ENCODE peak calls at places on chromosomes 1 and 21, in nine cellular contexts. S, M, G, O, B, P, X, N and Q are unnamed samples.

GRCh38 chr1:70874826-70875225 is 172.8 kb downstream of the PTGER3 start:
- DNase-seq in S (no peak), M (no peak), G (no peak), O (no peak), B (no peak), P (no peak), X (no peak), N (no peak), Q (no peak)

GRCh38 chr1:31335007-31335406 is 37.9 kb downstream of the FABP3 start:
- DNase-seq in S (no peak), M (no peak), G (no peak), O (no peak), B (peak), P (no peak), X (no peak), N (no peak), Q (no peak)

GRCh38 chr1:117820694-117821381 is 108.6 kb downstream of the GDAP2 start:
- DNase-seq in S (no peak), M (no peak), G (peak), O (no peak), B (peak), P (no peak), X (no peak), N (no peak), Q (peak)

GRCh38 chr1:64073705-64074104 is 129.7 kb upstream of the UBE2U start:
- DNase-seq in S (no peak), M (peak), G (no peak), O (no peak), B (no peak), P (no peak), X (no peak), N (no peak), Q (no peak)

GRCh38 chr1:155083865-155084721 is 5.5 kb downstream of the EFNA3 start:
- DNase-seq in S (no peak), M (peak), G (peak), O (no peak), B (no peak), P (no peak), X (peak), N (no peak), Q (peak)

GRCh38 chr1:159014003-159014571 is 4.4 kb downstream of the IFI16 start:
- DNase-seq in S (no peak), M (no peak), G (no peak), O (no peak), B (no peak), P (no peak), X (no peak), N (no peak), Q (no peak)

GRCh38 chr1:229030642-229031390 is 240.1 kb upstream of the RAB4A start:
- DNase-seq in S (no peak), M (no peak), G (no peak), O (no peak), B (no peak), P (no peak), X (no peak), N (no peak), Q (no peak)

GRCh38 chr1:39110325-39110851 is 84.2 kb downstream of the NDUFS5 start:
- DNase-seq in S (no peak), M (no peak), G (no peak), O (no peak), B (peak), P (no peak), X (no peak), N (peak), Q (no peak)

GRCh38 chr1:181062800-181063428 is 25.6 kb upstream of the IER5 start:
- DNase-seq in S (peak), M (no peak), G (peak), O (no peak), B (no peak), P (no peak), X (no peak), N (no peak), Q (no peak)

GRCh38 chr1:40907899-40908298 is 45.7 kb upstream of the CITED4 start:
- DNase-seq in S (no peak), M (no peak), G (no peak), O (no peak), B (no peak), P (no peak), X (no peak), N (no peak), Q (no peak)

GRCh38 chr1:14924455-14925325 is 228.9 kb upstream of the TMEM51 start:
- DNase-seq in S (peak), M (peak), G (no peak), O (peak), B (peak), P (peak), X (peak), N (peak), Q (peak)

GRCh38 chr1:72397786-72398185 is 115.4 kb upstream of the NEGR1 start:
- DNase-seq in S (no peak), M (peak), G (no peak), O (no peak), B (peak), P (no peak), X (no peak), N (no peak), Q (peak)

GRCh38 chr1:117087686-117088085 is 27.6 kb downstream of the TTF2 start:
- DNase-seq in S (no peak), M (no peak), G (no peak), O (no peak), B (no peak), P (no peak), X (no peak), N (peak), Q (no peak)

GRCh38 chr1:98794196-98794886 is 132.8 kb downstream of the SNX7 start:
- DNase-seq in S (no peak), M (peak), G (no peak), O (no peak), B (peak), P (no peak), X (no peak), N (peak), Q (no peak)

GRCh38 chr1:212485895-212486590 is 53.3 kb downstream of the NENF start:
- DNase-seq in S (peak), M (peak), G (peak), O (no peak), B (peak), P (peak), X (no peak), N (peak), Q (peak)

GRCh38 chr1:246600579-246600978 is 34.3 kb downstream of the CNST start:
- DNase-seq in S (no peak), M (no peak), G (no peak), O (no peak), B (no peak), P (no peak), X (no peak), N (no peak), Q (no peak)

GRCh38 chr1:246427611-246428010 is 79.5 kb downstream of the SMYD3 start:
- DNase-seq in S (no peak), M (no peak), G (no peak), O (no peak), B (peak), P (no peak), X (no peak), N (no peak), Q (no peak)

GRCh38 chr1:96559181-96559580 is 162.4 kb upstream of the PTBP2 start:
- DNase-seq in S (no peak), M (no peak), G (no peak), O (no peak), B (no peak), P (no peak), X (no peak), N (no peak), Q (no peak)

GRCh38 chr1:113835686-113836290 is 23.5 kb upstream of the RSBN1 start:
- DNase-seq in S (no peak), M (no peak), G (no peak), O (no peak), B (peak), P (no peak), X (no peak), N (no peak), Q (no peak)

GRCh38 chr1:184152502-184152901 is 101.0 kb downstream of the TSEN15 start:
- DNase-seq in S (peak), M (no peak), G (no peak), O (no peak), B (peak), P (no peak), X (peak), N (peak), Q (peak)

GRCh38 chr1:12539705-12540579 is 78.1 kb downstream of the DHRS3 start:
- DNase-seq in S (peak), M (no peak), G (peak), O (no peak), B (peak), P (peak), X (peak), N (peak), Q (peak)

GRCh38 chr1:30028939-30029338 is 694.4 kb downstream of the MATN1 start:
- DNase-seq in S (no peak), M (no peak), G (no peak), O (no peak), B (no peak), P (peak), X (no peak), N (no peak), Q (no peak)

GRCh38 chr1:20008391-20008841 is 29.0 kb upstream of the PLA2G2A start:
- DNase-seq in S (no peak), M (peak), G (no peak), O (no peak), B (peak), P (no peak), X (peak), N (peak), Q (peak)

GRCh38 chr1:222785553-222785952 is 29.3 kb upstream of the DISP1 start:
- DNase-seq in S (no peak), M (no peak), G (no peak), O (no peak), B (no peak), P (no peak), X (no peak), N (no peak), Q (no peak)

GRCh38 chr21:43269981-43270670 is 101.3 kb downstream of the CRYAA start:
- DNase-seq in S (peak), M (no peak), G (no peak), O (peak), B (no peak), P (no peak), X (no peak), N (no peak), Q (peak)

GRCh38 chr1:152110860-152111514 is 4.3 kb downstream of the TCHH start:
- DNase-seq in S (peak), M (peak), G (no peak), O (peak), B (peak), P (no peak), X (peak), N (peak), Q (peak)

GRCh38 chr1:193566735-193567134 is 380.3 kb upstream of the B3GALT2 start:
- DNase-seq in S (no peak), M (no peak), G (no peak), O (no peak), B (no peak), P (no peak), X (no peak), N (no peak), Q (no peak)

GRCh38 chr21:45363921-45364463 is 41.0 kb upstream of the COL18A1 start:
- DNase-seq in S (peak), M (peak), G (peak), O (no peak), B (peak), P (peak), X (peak), N (peak), Q (peak)

GRCh38 chr1:232012773-232013386 is 386.3 kb downstream of the DISC1 start:
- DNase-seq in S (peak), M (no peak), G (peak), O (no peak), B (peak), P (no peak), X (peak), N (peak), Q (peak)

GRCh38 chr1:23585321-23586022 is 26.2 kb upstream of the ID3 start:
- DNase-seq in S (peak), M (no peak), G (peak), O (peak), B (peak), P (no peak), X (peak), N (no peak), Q (no peak)

GRCh38 chr1:168179411-168180147 is 817 bp downstream of the TIPRL start:
- DNase-seq in S (no peak), M (peak), G (no peak), O (no peak), B (peak), P (no peak), X (no peak), N (no peak), Q (no peak)

GRCh38 chr1:232211149-232211548 is 418.8 kb downstream of the SIPA1L2 start:
- DNase-seq in S (no peak), M (no peak), G (no peak), O (no peak), B (no peak), P (no peak), X (no peak), N (no peak), Q (no peak)

GRCh38 chr1:192747305-192747704 is 61.5 kb upstream of the RGS2 start:
- DNase-seq in S (no peak), M (no peak), G (no peak), O (no peak), B (peak), P (no peak), X (no peak), N (no peak), Q (no peak)

GRCh38 chr1:26531651-26532131 is 2.1 kb downstream of the RPS6KA1 start:
- DNase-seq in S (no peak), M (no peak), G (no peak), O (no peak), B (no peak), P (no peak), X (no peak), N (peak), Q (no peak)

GRCh38 chr1:16038620-16038912 is 5.0 kb upstream of the CLCNKB start:
- DNase-seq in S (no peak), M (no peak), G (no peak), O (no peak), B (no peak), P (no peak), X (no peak), N (no peak), Q (no peak)

GRCh38 chr1:17075470-17076255 is 21.8 kb upstream of the SDHB start:
- DNase-seq in S (no peak), M (no peak), G (no peak), O (peak), B (no peak), P (no peak), X (no peak), N (no peak), Q (no peak)

GRCh38 chr21:33908760-33909159 is 6.8 kb downstream of the ATP5PO start:
- DNase-seq in S (no peak), M (no peak), G (no peak), O (no peak), B (no peak), P (no peak), X (no peak), N (no peak), Q (no peak)
- H3K4me3 ChIP-seq in S (no peak), M (no peak), G (no peak), O (no peak), B (no peak), P (no peak), X (no peak), N (no peak), Q (no peak)

GRCh38 chr1:94937820-94938219 is 10.9 kb upstream of the CNN3 start:
- DNase-seq in S (no peak), M (no peak), G (no peak), O (no peak), B (no peak), P (no peak), X (no peak), N (no peak), Q (no peak)

GRCh38 chr1:94940738-94941137 is 13.8 kb upstream of the CNN3 start:
- DNase-seq in S (no peak), M (no peak), G (no peak), O (no peak), B (no peak), P (no peak), X (no peak), N (no peak), Q (no peak)

GRCh38 chr1:94936861-94937620 is 10.1 kb upstream of the CNN3 start:
- DNase-seq in S (no peak), M (no peak), G (no peak), O (no peak), B (peak), P (no peak), X (no peak), N (no peak), Q (no peak)

GRCh38 chr1:94947453-94947852 is 20.5 kb upstream of the CNN3 start:
- DNase-seq in S (no peak), M (no peak), G (no peak), O (no peak), B (peak), P (no peak), X (no peak), N (no peak), Q (no peak)

DNA sequence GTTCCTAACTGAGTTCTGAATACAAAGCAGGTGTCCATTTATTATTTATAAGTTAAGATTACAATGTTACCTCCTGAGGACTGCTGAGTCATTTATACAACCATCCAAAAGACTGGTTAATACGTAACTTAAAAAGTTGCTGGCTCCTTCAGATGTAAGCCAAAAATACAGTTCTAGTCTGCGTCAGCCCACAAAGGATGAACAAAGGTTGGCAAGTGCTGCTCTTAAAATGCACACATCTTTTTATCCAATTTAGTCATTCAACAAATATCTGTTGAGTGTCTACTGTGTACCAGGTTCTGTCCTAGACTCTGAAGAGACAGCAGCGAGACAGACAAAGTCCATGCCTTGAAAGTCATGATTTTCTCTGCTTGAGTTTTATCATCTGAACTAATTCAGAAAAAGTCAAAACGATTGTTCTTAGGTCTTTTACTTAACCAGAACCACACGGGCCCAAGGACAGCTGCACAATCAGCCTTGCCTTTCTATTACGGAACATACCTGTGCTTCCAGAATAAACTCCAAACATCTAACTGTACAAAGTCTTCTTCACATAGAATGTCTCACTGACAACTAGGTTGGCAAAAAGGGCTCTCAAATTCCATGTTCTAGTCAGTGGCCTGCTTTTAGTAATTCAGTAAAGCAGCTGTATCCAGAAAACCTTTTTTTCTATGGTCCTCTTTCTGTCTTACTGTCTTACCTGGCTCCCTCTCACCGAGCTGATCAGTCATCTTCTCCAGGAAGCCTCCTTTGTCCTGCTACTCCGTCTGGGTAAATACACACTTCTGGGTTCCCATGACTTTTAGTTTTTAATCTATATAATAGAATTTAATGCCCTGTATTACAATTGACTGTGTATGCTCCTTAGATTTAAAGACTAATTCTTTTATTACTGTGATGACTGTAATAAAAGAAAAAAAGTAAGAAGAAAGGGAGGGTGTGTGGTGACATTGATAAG is 15.5 kb upstream of the CNN3 start:
- DNase-seq in S (no peak), M (no peak), G (no peak), O (no peak), B (peak), P (no peak), X (no peak), N (no peak), Q (no peak)
- H3K4me3 ChIP-seq in S (no peak), M (no peak), G (no peak), O (no peak), B (no peak), P (no peak), X (no peak), N (no peak), Q (no peak)

GRCh38 chr1:162366671-162367070 is 10.0 kb downstream of the SPATA46 start:
- DNase-seq in S (no peak), M (no peak), G (no peak), O (no peak), B (no peak), P (no peak), X (no peak), N (no peak), Q (no peak)
- H3K4me3 ChIP-seq in S (no peak), M (no peak), G (peak), O (peak), B (no peak), P (peak), X (no peak), N (no peak), Q (no peak)

DNA sequence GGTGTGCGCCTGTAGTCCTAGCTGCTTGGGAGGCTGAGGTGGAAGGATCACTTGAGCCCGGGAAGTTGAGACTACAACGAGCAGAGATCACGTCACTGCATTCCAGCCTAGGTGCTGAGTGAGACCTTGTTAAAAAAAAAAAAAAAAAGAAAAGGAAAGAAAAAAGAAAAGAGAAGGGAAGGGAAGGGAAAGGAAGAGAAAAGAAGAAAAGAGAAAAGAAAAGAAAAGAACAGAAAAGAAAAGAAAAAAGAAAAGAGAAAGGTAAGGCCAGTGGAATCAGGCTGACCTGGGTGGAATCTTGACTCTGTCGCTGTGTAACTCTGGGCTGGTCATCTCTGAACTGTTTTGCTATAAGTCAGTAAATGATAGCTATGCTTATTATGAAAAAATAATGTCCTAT is 33.7 kb upstream of the KIRREL1 start:
- DNase-seq in S (no peak), M (no peak), G (no peak), O (no peak), B (no peak), P (no peak), X (no peak), N (no peak), Q (no peak)
- H3K4me3 ChIP-seq in S (no peak), M (no peak), G (no peak), O (no peak), B (no peak), P (no peak), X (no peak), N (no peak), Q (no peak)

GRCh38 chr21:31786164-31786920 is 54.4 kb upstream of the SCAF4 start:
- DNase-seq in S (no peak), M (no peak), G (no peak), O (no peak), B (no peak), P (no peak), X (no peak), N (peak), Q (no peak)

GRCh38 chr21:31788581-31788980 is 56.7 kb upstream of the SCAF4 start:
- DNase-seq in S (no peak), M (no peak), G (no peak), O (no peak), B (no peak), P (no peak), X (no peak), N (no peak), Q (no peak)
- H3K4me3 ChIP-seq in S (no peak), M (no peak), G (no peak), O (no peak), B (no peak), P (no peak), X (no peak), N (no peak), Q (no peak)

DNA sequence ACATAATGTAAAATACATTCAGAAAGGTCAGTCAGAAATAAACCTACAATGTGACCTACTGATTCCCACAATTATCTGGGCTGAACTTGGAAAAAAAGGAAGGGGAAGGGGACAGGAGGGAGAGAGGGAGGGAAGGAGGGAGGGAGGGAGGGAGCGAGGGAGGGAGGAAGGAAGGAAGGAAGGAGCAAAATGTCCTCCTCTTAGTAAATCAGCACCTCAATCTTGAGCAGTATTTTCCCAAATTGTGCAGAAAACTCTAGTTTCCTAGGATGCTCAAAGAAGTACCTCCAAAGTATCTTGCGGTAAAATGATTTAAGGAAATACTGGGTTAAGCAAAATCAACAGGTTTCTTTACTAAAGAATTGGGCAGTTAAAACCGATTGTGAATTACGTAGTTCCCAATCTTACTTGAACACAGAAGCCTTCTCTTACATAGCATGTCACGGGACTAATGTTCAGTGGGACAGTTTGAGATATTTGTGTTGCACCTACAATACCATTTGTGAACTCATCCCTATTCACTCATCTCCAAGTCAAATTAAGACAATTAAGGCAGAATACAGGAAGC is 51.0 kb upstream of the ASPM start:
- DNase-seq in S (no peak), M (no peak), G (no peak), O (no peak), B (no peak), P (no peak), X (no peak), N (no peak), Q (no peak)
- H3K4me3 ChIP-seq in S (peak), M (no peak), G (peak), O (peak), B (no peak), P (peak), X (no peak), N (no peak), Q (peak)